ENCODE peak calls at places on chromosomes 7 and 10, in five cellular contexts. O is fibroblast of lung; I is GM23338; N is endothelial cell of umbilical vein; E is CD8-positive, alpha-beta T cell. A is an unnamed sample. For H3K27me3, the result is how much of the 10 kb centered on the place peaks cover.

GRCh38 chr7:15685358-15686181 is 913 bp downstream of the MEOX2 start:
- DNase-seq in O (peak), N (peak), I (peak), E (no peak), A (no peak)

GRCh38 chr7:94439893-94440381 is 45.2 kb downstream of the COL1A2 start:
- DNase-seq in O (peak), N (no peak), E (no peak), I (no peak), A (no peak)

GRCh38 chr10:79103078-79103477 is 34.3 kb downstream of the ZMIZ1 start:
- DNase-seq in N (peak), I (no peak), E (no peak), O (no peak), A (no peak)

GRCh38 chr7:157514306-157514705 is 177.5 kb downstream of the DNAJB6 start:
- DNase-seq in I (no peak), O (no peak), N (no peak), E (peak), A (no peak)

GRCh38 chr7:17546206-17546998 is 247.9 kb downstream of the AHR start:
- DNase-seq in E (no peak), O (peak), N (peak), I (no peak), A (peak)

GRCh38 chr10:123378302-123378701 is 224.1 kb downstream of the BUB3 start:
- DNase-seq in O (no peak), E (no peak), I (no peak), N (no peak), A (no peak)

GRCh38 chr7:30988346-30989005 is 24.7 kb downstream of the GHRHR start:
- DNase-seq in I (peak), E (no peak), O (no peak), N (no peak), A (no peak)

GRCh38 chr10:87868277-87868676 is 4.9 kb downstream of the PTEN start:
- DNase-seq in O (peak), E (no peak), I (no peak), N (peak), A (no peak)

GRCh38 chr7:141184532-141185190 is 110.8 kb downstream of the TMEM178B start:
- DNase-seq in N (no peak), E (no peak), O (no peak), I (no peak), A (no peak)

GRCh38 chr7:77989981-77990566 is 191.5 kb downstream of the PHTF2 start:
- DNase-seq in N (no peak), I (peak), O (no peak), E (no peak), A (no peak)

GRCh38 chr10:123583639-123584418 is 82.3 kb upstream of the GPR26 start:
- DNase-seq in I (peak), O (peak), E (no peak), N (peak), A (peak)

GRCh38 chr7:377069-378040 is 87.4 kb downstream of the FOXL3 start:
- DNase-seq in O (no peak), I (no peak), N (no peak), E (peak), A (no peak)

GRCh38 chr7:1271046-1271445 is 38.4 kb downstream of the UNCX start:
- DNase-seq in O (no peak), E (no peak), I (no peak), N (no peak), A (no peak)

GRCh38 chr7:15104411-15105092 is 202.0 kb upstream of the DGKB start:
- DNase-seq in N (no peak), I (no peak), E (no peak), O (no peak), A (no peak)

GRCh38 chr7:145082366-145083240 is 246.8 kb upstream of the TPK1 start:
- DNase-seq in I (peak), O (no peak), N (no peak), E (no peak), A (no peak)

GRCh38 chr7:7221602-7222038 is 39.3 kb downstream of the C1GALT1 start:
- DNase-seq in O (peak), N (peak), E (no peak), I (no peak), A (peak)

GRCh38 chr7:157007470-157008066 is 2.9 kb downstream of the MNX1 start:
- DNase-seq in N (no peak), E (no peak), I (peak), O (no peak), A (no peak)

GRCh38 chr10:71975891-71976725 is 11.9 kb downstream of the CHST3 start:
- DNase-seq in E (no peak), O (peak), I (no peak), N (peak), A (peak)

GRCh38 chr7:35878356-35878755 is 77.5 kb downstream of the SEPTIN7 start:
- DNase-seq in I (no peak), N (no peak), O (peak), E (no peak), A (peak)

GRCh38 chr7:22442887-22443369 is 57.1 kb downstream of the STEAP1B start:
- DNase-seq in N (no peak), O (no peak), E (no peak), I (no peak), A (no peak)

GRCh38 chr10:71590786-71591350 is 128.7 kb downstream of the C10orf105 start:
- DNase-seq in N (no peak), E (no peak), O (no peak), I (no peak), A (no peak)

GRCh38 chr7:721619-722248 is 4.8 kb upstream of the DNAAF5 start:
- DNase-seq in E (no peak), N (no peak), I (no peak), O (peak), A (no peak)

GRCh38 chr10:91433620-91434019 is 23.5 kb downstream of the HECTD2 start:
- DNase-seq in E (no peak), O (no peak), N (no peak), I (no peak), A (no peak)

GRCh38 chr10:125060851-125061556 is 99.4 kb downstream of the CTBP2 start:
- DNase-seq in O (peak), E (peak), I (peak), N (peak), A (peak)

GRCh38 chr10:11689945-11690736 is 52.0 kb upstream of the ECHDC3 start:
- DNase-seq in O (peak), I (no peak), E (no peak), N (no peak), A (no peak)

GRCh38 chr7:157370761-157371160 is 34.0 kb downstream of the DNAJB6 start:
- DNase-seq in O (no peak), E (no peak), I (no peak), N (peak), A (no peak)

GRCh38 chr7:15113752-15114151 is 211.2 kb upstream of the DGKB start:
- DNase-seq in I (no peak), N (no peak), E (no peak), O (peak), A (no peak)

GRCh38 chr7:158317238-158318205 is 270.1 kb downstream of the PTPRN2 start:
- DNase-seq in O (peak), N (no peak), I (peak), E (no peak), A (no peak)

GRCh38 chr7:41693150-41693997 is 9.5 kb downstream of the INHBA start:
- DNase-seq in I (no peak), N (no peak), O (no peak), E (no peak), A (no peak)

DNA sequence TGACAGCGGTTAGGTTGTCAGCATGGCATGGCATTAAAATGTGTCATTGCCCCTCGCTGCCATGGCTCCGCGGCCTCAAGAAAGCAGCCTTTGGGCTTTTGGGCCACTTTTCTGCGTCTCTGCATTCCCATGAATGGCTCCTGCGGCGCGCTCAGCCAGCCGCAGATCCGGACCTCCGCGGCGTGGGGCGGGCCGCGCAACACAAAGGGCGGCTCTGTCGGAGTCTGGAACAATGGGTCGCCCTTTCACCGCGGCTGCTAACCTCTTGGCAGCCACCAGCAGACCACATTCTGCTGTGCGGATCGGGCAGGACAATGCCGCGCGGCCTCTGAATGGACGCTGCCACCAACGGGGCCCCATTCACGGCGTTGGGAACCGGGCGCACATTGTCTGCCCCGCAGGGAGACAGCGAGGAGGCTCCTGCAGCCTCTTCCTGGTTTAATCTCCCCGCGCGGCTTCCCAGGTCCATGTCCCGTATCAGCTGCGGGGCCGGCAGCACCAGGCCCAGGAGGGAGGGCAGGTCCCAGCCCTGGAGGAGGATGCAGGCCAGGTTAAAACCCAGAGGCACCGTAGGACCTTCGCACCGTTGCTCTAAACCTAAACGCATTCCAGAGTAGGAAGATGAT is 71.7 kb downstream of the NKX6-2 start:
- DNase-seq in O (peak), I (peak), E (no peak), N (no peak), A (no peak)
- H3K27me3 ChIP-seq in O (under half), I (under half), E (under half), N (under half), A (under half)

DNA sequence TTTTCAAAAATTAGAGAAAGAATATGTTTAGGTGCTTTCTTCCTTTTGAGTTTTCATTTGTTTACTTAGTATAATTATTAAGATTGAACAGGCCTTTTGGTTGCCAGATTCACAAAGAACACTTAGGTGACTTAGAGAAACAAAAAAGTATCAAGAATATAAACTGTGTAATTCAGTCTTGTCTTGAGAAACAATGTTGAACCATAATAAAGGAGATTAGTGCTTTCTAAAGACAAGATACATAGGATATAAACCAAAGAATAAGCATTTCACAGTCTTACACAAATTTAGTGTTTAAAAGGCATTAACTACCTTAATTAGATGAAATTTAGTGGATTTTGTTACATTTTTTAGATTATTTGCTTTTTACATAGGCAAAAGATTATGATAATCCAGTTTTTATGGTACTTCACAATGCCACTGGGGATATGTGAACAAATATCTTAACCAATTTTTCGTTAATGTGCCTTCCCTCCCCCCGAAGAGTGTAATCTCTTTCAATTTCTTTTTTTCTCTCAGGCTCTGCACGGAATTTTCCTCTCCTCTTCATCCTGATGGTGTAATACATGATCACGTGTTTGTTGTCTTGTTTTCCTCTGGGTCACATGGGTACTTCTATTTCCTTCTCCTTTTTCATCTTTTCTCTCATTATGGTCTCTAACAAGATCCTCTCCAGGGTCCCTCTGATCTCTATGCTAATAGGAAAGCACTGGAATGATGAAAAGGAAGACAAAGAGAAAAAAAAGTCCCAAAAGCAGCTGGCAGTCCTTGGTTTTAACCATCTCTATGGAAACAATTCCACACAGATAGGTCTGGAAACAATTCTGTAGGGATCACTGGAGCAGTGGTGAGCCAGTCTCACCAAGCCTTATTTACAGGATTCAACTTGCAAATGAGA is 3.7 kb upstream of the HNRNPH3 start:
- DNase-seq in I (peak), N (peak), O (peak), E (no peak), A (peak)
- H3K4me3 ChIP-seq in I (no peak), N (no peak), O (peak), E (no peak), A (no peak)

GRCh38 chr10:70358446-70358845 is 24.0 kb downstream of the LRRC20 start:
- DNase-seq in E (no peak), I (peak), N (no peak), O (no peak), A (no peak)

GRCh38 chr10:70362357-70362756 is 20.1 kb downstream of the LRRC20 start:
- DNase-seq in E (no peak), I (no peak), O (no peak), N (no peak), A (no peak)

GRCh38 chr10:70357447-70358035 is 24.9 kb downstream of the LRRC20 start:
- DNase-seq in I (no peak), N (no peak), O (peak), E (no peak), A (no peak)

GRCh38 chr10:70360215-70360614 is 22.2 kb downstream of the LRRC20 start:
- DNase-seq in O (no peak), E (no peak), N (no peak), I (no peak), A (no peak)

GRCh38 chr10:70359017-70359550 is 23.3 kb downstream of the LRRC20 start:
- DNase-seq in O (no peak), I (no peak), E (no peak), N (no peak), A (no peak)
- H3K27ac ChIP-seq in O (no peak), I (no peak), E (no peak), N (no peak), A (no peak)

GRCh38 chr7:101163281-101164070 is 1.9 kb downstream of the VGF start:
- DNase-seq in N (no peak), E (no peak), I (peak), O (no peak), A (no peak)

GRCh38 chr7:101159696-101160674 is 5.4 kb downstream of the VGF start:
- DNase-seq in O (peak), E (no peak), N (no peak), I (no peak), A (no peak)

GRCh38 chr7:101162551-101163280 is 2.7 kb downstream of the VGF start:
- DNase-seq in I (peak), N (no peak), E (no peak), O (peak), A (no peak)

GRCh38 chr7:101161692-101162461 is 3.5 kb downstream of the VGF start:
- DNase-seq in N (no peak), O (no peak), E (no peak), I (peak), A (no peak)

DNA sequence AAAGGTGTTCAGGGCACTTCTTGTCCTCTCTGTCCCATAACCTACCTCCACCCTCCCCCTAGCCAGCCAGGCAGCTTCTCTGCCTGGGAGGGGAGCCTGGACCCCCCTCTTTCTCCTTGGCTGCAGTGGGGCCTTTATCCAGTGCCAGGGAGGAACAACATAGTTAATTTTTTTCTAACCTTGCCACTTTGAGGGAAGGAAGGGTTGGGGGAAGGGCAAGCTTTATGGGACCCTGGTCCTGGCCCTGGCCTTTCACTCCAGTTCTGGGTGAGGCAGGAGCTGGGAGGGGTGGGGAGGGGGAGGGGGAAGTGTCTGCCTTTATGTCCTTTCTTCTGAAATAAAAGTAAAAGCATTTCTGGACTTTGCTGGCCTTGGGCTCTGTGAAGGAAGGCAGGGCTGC is 4.5 kb downstream of the VGF start:
- DNase-seq in N (no peak), I (no peak), O (no peak), E (no peak), A (no peak)
- H3K27me3 ChIP-seq in N (under half), I (under half), O (under half), E (under half), A (under half)